ENCODE peak calls at places on chromosomes 12 and 14, in eight cellular contexts. One of them, this sample, is unnamed.

GRCh38 chr12:27868165-27868564 is 88.1 kb upstream of the MANSC4 start:
- DNase-seq in RPMI7951: peak; percentile 85
- DNase-seq in RCC 7860: peak; percentile 80
- DNase-seq in upper lobe of right lung: no peak
- DNase-seq in EH: peak; percentile 96
- DNase-seq in GM23338: no peak
- DNase-seq in astrocyte of the spinal cord: peak; percentile 88
- DNase-seq in GM13977: no peak
- DNase-seq in this sample: no peak

GRCh38 chr12:62288328-62288727 is 28.1 kb downstream of the USP15 start:
- DNase-seq in astrocyte of the spinal cord: no peak
- DNase-seq in RCC 7860: no peak
- DNase-seq in RPMI7951: no peak
- DNase-seq in GM23338: no peak
- DNase-seq in EH: no peak
- DNase-seq in upper lobe of right lung: no peak
- DNase-seq in GM13977: no peak
- DNase-seq in this sample: no peak

GRCh38 chr14:30938617-30939016 is 64.3 kb downstream of the COCH start:
- DNase-seq in RCC 7860: no peak
- DNase-seq in GM23338: no peak
- DNase-seq in EH: no peak
- DNase-seq in upper lobe of right lung: no peak
- DNase-seq in astrocyte of the spinal cord: no peak
- DNase-seq in RPMI7951: no peak
- DNase-seq in GM13977: no peak
- DNase-seq in this sample: no peak

GRCh38 chr12:46560874-46561273 is 188.3 kb upstream of the SLC38A2 start:
- DNase-seq in RPMI7951: no peak
- DNase-seq in upper lobe of right lung: no peak
- DNase-seq in astrocyte of the spinal cord: no peak
- DNase-seq in GM13977: no peak
- DNase-seq in GM23338: no peak
- DNase-seq in RCC 7860: no peak
- DNase-seq in EH: no peak
- DNase-seq in this sample: no peak

GRCh38 chr14:94225460-94225989 is 51.4 kb downstream of the PPP4R4 start:
- DNase-seq in RPMI7951: no peak
- DNase-seq in EH: no peak
- DNase-seq in GM13977: no peak
- DNase-seq in astrocyte of the spinal cord: no peak
- DNase-seq in RCC 7860: no peak
- DNase-seq in upper lobe of right lung: no peak
- DNase-seq in GM23338: no peak
- DNase-seq in this sample: no peak

GRCh38 chr14:100605706-100606686 is 18.8 kb upstream of the BEGAIN start:
- DNase-seq in RPMI7951: no peak
- DNase-seq in GM13977: no peak
- DNase-seq in RCC 7860: no peak
- DNase-seq in upper lobe of right lung: peak; percentile 26
- DNase-seq in GM23338: no peak
- DNase-seq in EH: peak; percentile 22
- DNase-seq in astrocyte of the spinal cord: no peak
- DNase-seq in this sample: peak; percentile 51

GRCh38 chr14:64218344-64219240 is 75.6 kb downstream of the ESR2 start:
- DNase-seq in RPMI7951: no peak
- DNase-seq in GM13977: peak; percentile 39
- DNase-seq in GM23338: no peak
- DNase-seq in RCC 7860: no peak
- DNase-seq in EH: peak; percentile 12
- DNase-seq in upper lobe of right lung: no peak
- DNase-seq in astrocyte of the spinal cord: no peak
- DNase-seq in this sample: no peak

GRCh38 chr12:120928864-120929652 is 24.9 kb upstream of the SPPL3 start:
- DNase-seq in upper lobe of right lung: no peak
- DNase-seq in RCC 7860: no peak
- DNase-seq in EH: no peak
- DNase-seq in GM13977: no peak
- DNase-seq in RPMI7951: no peak
- DNase-seq in GM23338: peak; percentile 80
- DNase-seq in astrocyte of the spinal cord: no peak
- DNase-seq in this sample: peak; percentile 78

GRCh38 chr14:74961238-74961911 is 6.0 kb upstream of the PGF start:
- DNase-seq in GM23338: no peak
- DNase-seq in upper lobe of right lung: no peak
- DNase-seq in EH: no peak
- DNase-seq in astrocyte of the spinal cord: no peak
- DNase-seq in RPMI7951: no peak
- DNase-seq in GM13977: no peak
- DNase-seq in RCC 7860: no peak
- DNase-seq in this sample: no peak

GRCh38 chr12:14741153-14741552 is 44.8 kb upstream of the GUCY2C start:
- DNase-seq in EH: no peak
- DNase-seq in GM13977: no peak
- DNase-seq in upper lobe of right lung: no peak
- DNase-seq in RCC 7860: peak; percentile 18
- DNase-seq in GM23338: no peak
- DNase-seq in RPMI7951: no peak
- DNase-seq in astrocyte of the spinal cord: no peak
- DNase-seq in this sample: no peak